ENCODE peak calls at places on chromosomes 11 and 22, in eight cellular contexts. R is Calu3; P is PC-9; M is activated effector memory CD4-positive, alpha-beta T cell treated with anti-CD3 and anti-CD28 coated beads, Interleukin-2, amount 50 U/mL, for 16 hours; G is Ammon's horn; K is LHCN-M2; C is sciatic nerve; L is choroid plexus epithelial cell. N is an unnamed sample.

GRCh38 chr11:134008593-134008992 is 51.8 kb upstream of the IGSF9B start:
- DNase-seq in R (peak), P (no peak), M (no peak), G (no peak), K (no peak), C (no peak), L (peak), N (no peak)

GRCh38 chr11:83568474-83568873 is 282.3 kb upstream of the CCDC90B start:
- DNase-seq in R (no peak), P (no peak), M (no peak), G (no peak), K (no peak), C (no peak), L (no peak), N (no peak)

GRCh38 chr22:45576730-45577464 is 74.2 kb downstream of the FBLN1 start:
- DNase-seq in R (no peak), P (no peak), M (no peak), G (no peak), K (no peak), C (no peak), L (no peak), N (no peak)

GRCh38 chr11:16097543-16097942 is 258.8 kb downstream of the SOX6 start:
- DNase-seq in R (no peak), P (no peak), M (no peak), G (no peak), K (no peak), C (no peak), L (no peak), N (no peak)

GRCh38 chr11:19646308-19646707 is 66.3 kb upstream of the NAV2 start:
- DNase-seq in R (no peak), P (peak), M (no peak), G (no peak), K (peak), C (no peak), L (no peak), N (no peak)

GRCh38 chr11:30863177-30863576 is 277.0 kb upstream of the MPPED2 start:
- DNase-seq in R (no peak), P (no peak), M (no peak), G (no peak), K (no peak), C (no peak), L (no peak), N (no peak)

GRCh38 chr11:108551653-108552462 is 41.7 kb downstream of the EXPH5 start:
- DNase-seq in R (peak), P (no peak), M (no peak), G (no peak), K (peak), C (no peak), L (peak), N (no peak)

GRCh38 chr11:102309621-102310541 is 7.4 kb upstream of the BIRC3 start:
- DNase-seq in R (no peak), P (no peak), M (no peak), G (no peak), K (no peak), C (no peak), L (no peak), N (no peak)

GRCh38 chr11:129375731-129376657 is at the start of gene BARX2:
- DNase-seq in R (no peak), P (peak), M (no peak), G (peak), K (peak), C (no peak), L (peak), N (no peak)

GRCh38 chr22:36398602-36399472 is 11.1 kb upstream of the MYH9 start:
- DNase-seq in R (peak), P (peak), M (no peak), G (no peak), K (peak), C (no peak), L (peak), N (no peak)

GRCh38 chr22:39518996-39519680 is 1.2 kb upstream of the ATF4 start:
- DNase-seq in R (no peak), P (peak), M (no peak), G (peak), K (peak), C (no peak), L (peak), N (peak)

GRCh38 chr11:47863893-47864430 is 15.8 kb upstream of the NUP160 start:
- DNase-seq in R (no peak), P (no peak), M (no peak), G (no peak), K (no peak), C (no peak), L (no peak), N (no peak)

GRCh38 chr22:50329236-50329635 is 2.4 kb upstream of the DENND6B start:
- DNase-seq in R (no peak), P (no peak), M (no peak), G (no peak), K (peak), C (no peak), L (no peak), N (peak)

GRCh38 chr11:31117038-31117437 is 252.5 kb downstream of the DCDC1 start:
- DNase-seq in R (no peak), P (no peak), M (no peak), G (no peak), K (no peak), C (no peak), L (no peak), N (no peak)

GRCh38 chr11:126485986-126486635 is 130.6 kb downstream of the ST3GAL4 start:
- DNase-seq in R (no peak), P (no peak), M (peak), G (no peak), K (no peak), C (peak), L (no peak), N (no peak)

GRCh38 chr11:4881188-4881587 is 512 bp upstream of the OR51T1 start:
- DNase-seq in R (no peak), P (no peak), M (no peak), G (no peak), K (peak), C (no peak), L (peak), N (no peak)

GRCh38 chr11:42770444-42771065 is 541.2 kb upstream of the API5 start:
- DNase-seq in R (no peak), P (no peak), M (no peak), G (peak), K (no peak), C (no peak), L (peak), N (peak)

GRCh38 chr11:131841028-131841427 is 470.6 kb downstream of the NTM start:
- DNase-seq in R (no peak), P (no peak), M (no peak), G (no peak), K (no peak), C (no peak), L (peak), N (no peak)

GRCh38 chr11:19400296-19400695 is 159.6 kb upstream of the E2F8 start:
- DNase-seq in R (no peak), P (no peak), M (no peak), G (no peak), K (no peak), C (no peak), L (no peak), N (no peak)

GRCh38 chr22:43202326-43202725 is 15.4 kb upstream of the TTLL12 start:
- DNase-seq in R (no peak), P (no peak), M (no peak), G (no peak), K (no peak), C (no peak), L (no peak), N (no peak)

GRCh38 chr11:130428271-130428670 is at the start of gene ADAMTS8:
- DNase-seq in R (no peak), P (no peak), M (no peak), G (no peak), K (no peak), C (no peak), L (no peak), N (no peak)

GRCh38 chr22:29396126-29396525 is 7.8 kb upstream of the AP1B1 start:
- DNase-seq in R (no peak), P (no peak), M (no peak), G (no peak), K (no peak), C (no peak), L (no peak), N (no peak)

GRCh38 chr11:116052603-116053537 is 548.7 kb upstream of the CADM1 start:
- DNase-seq in R (no peak), P (no peak), M (no peak), G (no peak), K (no peak), C (no peak), L (no peak), N (no peak)

GRCh38 chr11:59943996-59944395 is 5.8 kb downstream of the OOSP1 start:
- DNase-seq in R (no peak), P (no peak), M (no peak), G (no peak), K (no peak), C (no peak), L (no peak), N (no peak)

GRCh38 chr22:40345801-40346177 is 511 bp upstream of the ADSL start:
- DNase-seq in R (no peak), P (peak), M (peak), G (no peak), K (no peak), C (peak), L (peak), N (peak)

GRCh38 chr11:3050386-3051325 is 6.6 kb downstream of the CARS1 start:
- DNase-seq in R (no peak), P (no peak), M (no peak), G (no peak), K (no peak), C (no peak), L (no peak), N (no peak)

GRCh38 chr22:44532466-44533025 is 34.5 kb upstream of the RTL6 start:
- DNase-seq in R (no peak), P (no peak), M (peak), G (no peak), K (no peak), C (no peak), L (no peak), N (no peak)

GRCh38 chr11:9330387-9331384 is 16.3 kb upstream of the TMEM41B start:
- DNase-seq in R (no peak), P (peak), M (no peak), G (no peak), K (peak), C (no peak), L (no peak), N (peak)

GRCh38 chr11:122731500-122731913 is 76.0 kb downstream of the UBASH3B start:
- DNase-seq in R (no peak), P (no peak), M (no peak), G (no peak), K (peak), C (no peak), L (peak), N (no peak)

GRCh38 chr11:132992838-132993680 is 539.2 kb downstream of the OPCML start:
- DNase-seq in R (no peak), P (no peak), M (no peak), G (peak), K (no peak), C (no peak), L (peak), N (no peak)

GRCh38 chr22:48346311-48346710 is 1481.4 kb downstream of the BRD1 start:
- DNase-seq in R (no peak), P (no peak), M (peak), G (no peak), K (no peak), C (no peak), L (no peak), N (no peak)

GRCh38 chr11:12280199-12280837 is 97.1 kb upstream of the PARVA start:
- DNase-seq in R (no peak), P (no peak), M (peak), G (no peak), K (no peak), C (no peak), L (no peak), N (no peak)

GRCh38 chr11:130815074-130815802 is 101.0 kb downstream of the SNX19 start:
- DNase-seq in R (no peak), P (no peak), M (no peak), G (no peak), K (no peak), C (no peak), L (no peak), N (no peak)

GRCh38 chr11:102287963-102288744 is 29.1 kb upstream of the BIRC3 start:
- DNase-seq in R (peak), P (peak), M (no peak), G (peak), K (peak), C (no peak), L (peak), N (peak)

GRCh38 chr22:43378011-43378704 is 33.7 kb upstream of the MPPED1 start:
- DNase-seq in R (no peak), P (no peak), M (peak), G (no peak), K (peak), C (no peak), L (peak), N (peak)

GRCh38 chr22:35604671-35605457 is 12.3 kb downstream of the MB start:
- DNase-seq in R (peak), P (peak), M (no peak), G (no peak), K (no peak), C (no peak), L (peak), N (peak)

GRCh38 chr22:22689621-22690345 is 45.4 kb downstream of the GGTLC2 start:
- DNase-seq in R (no peak), P (no peak), M (peak), G (no peak), K (no peak), C (no peak), L (no peak), N (no peak)

GRCh38 chr11:130171534-130171933 is 12.0 kb downstream of the ST14 start:
- DNase-seq in R (no peak), P (no peak), M (no peak), G (no peak), K (no peak), C (no peak), L (no peak), N (peak)